ENCODE peak calls at places on chromosomes 16 and 17, in eight cellular contexts. W is fibroblast of pulmonary artery, A is endothelial cell, Z is ascending aorta, M is heart left ventricle, B is AG04449, D is tibial artery, L is right atrium auricular region. V is an unnamed sample.

GRCh38 chr16:4273858-4274291 is 1.1 kb upstream of the TFAP4 start:
- DNase-seq in W (peak), A (peak), Z (peak), M (peak), B (no peak), D (peak), L (peak), V (no peak)

GRCh38 chr17:72077326-72077960 is 43.4 kb upstream of the SOX9 start:
- DNase-seq in W (no peak), A (no peak), Z (no peak), M (no peak), B (no peak), D (no peak), L (peak), V (no peak)

GRCh38 chr17:75864448-75864871 is 9.3 kb upstream of the WBP2 start:
- DNase-seq in W (peak), A (no peak), Z (no peak), M (peak), B (no peak), D (peak), L (peak), V (no peak)

GRCh38 chr17:14745541-14745940 is 444.7 kb downstream of the HS3ST3B1 start:
- DNase-seq in W (peak), A (no peak), Z (no peak), M (no peak), B (no peak), D (no peak), L (no peak), V (no peak)

GRCh38 chr16:75559564-75560372 is 3.7 kb upstream of the TMEM231 start:
- DNase-seq in W (peak), A (no peak), Z (no peak), M (no peak), B (no peak), D (no peak), L (no peak), V (no peak)

GRCh38 chr17:65008877-65009276 is 47.7 kb downstream of the GNA13 start:
- DNase-seq in W (no peak), A (no peak), Z (no peak), M (no peak), B (no peak), D (no peak), L (no peak), V (no peak)

GRCh38 chr16:13077816-13078215 is 176.4 kb downstream of the SHISA9 start:
- DNase-seq in W (no peak), A (no peak), Z (no peak), M (no peak), B (no peak), D (no peak), L (no peak), V (no peak)

GRCh38 chr16:21598676-21599157 is 660 bp upstream of the METTL9 start:
- DNase-seq in W (no peak), A (peak), Z (no peak), M (no peak), B (no peak), D (no peak), L (no peak), V (no peak)

GRCh38 chr16:67833035-67833417 is 9.1 kb upstream of the THAP11 start:
- DNase-seq in W (peak), A (no peak), Z (no peak), M (no peak), B (no peak), D (no peak), L (no peak), V (no peak)

DNA sequence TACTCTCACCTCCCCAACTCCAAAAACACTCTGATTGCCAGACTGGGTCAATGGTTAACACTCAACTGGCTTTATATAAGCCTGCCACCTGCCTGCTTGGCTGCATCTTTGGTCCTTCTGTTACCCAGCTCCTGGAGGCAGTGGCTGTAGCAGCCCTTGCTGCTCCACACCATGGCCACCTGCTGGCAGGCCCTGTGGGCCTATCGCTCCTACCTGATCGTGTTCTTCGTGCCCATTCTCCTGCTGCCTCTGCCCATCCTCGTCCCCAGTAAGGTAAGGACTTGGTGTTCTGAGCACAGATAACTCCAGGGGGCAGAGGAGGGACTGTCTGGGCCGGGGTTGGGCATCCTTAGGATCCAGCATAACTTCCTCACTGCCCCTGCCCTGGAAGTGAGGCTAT is at the start of gene SLC13A2:
- DNase-seq in W (no peak), A (no peak), Z (peak), M (no peak), B (no peak), D (peak), L (no peak), V (no peak)
- TF ChIP-seq CTCF in W (no peak), A (no peak), Z (no peak), M (no peak), B (no peak), D (no peak), L (no peak), V (peak)

DNA sequence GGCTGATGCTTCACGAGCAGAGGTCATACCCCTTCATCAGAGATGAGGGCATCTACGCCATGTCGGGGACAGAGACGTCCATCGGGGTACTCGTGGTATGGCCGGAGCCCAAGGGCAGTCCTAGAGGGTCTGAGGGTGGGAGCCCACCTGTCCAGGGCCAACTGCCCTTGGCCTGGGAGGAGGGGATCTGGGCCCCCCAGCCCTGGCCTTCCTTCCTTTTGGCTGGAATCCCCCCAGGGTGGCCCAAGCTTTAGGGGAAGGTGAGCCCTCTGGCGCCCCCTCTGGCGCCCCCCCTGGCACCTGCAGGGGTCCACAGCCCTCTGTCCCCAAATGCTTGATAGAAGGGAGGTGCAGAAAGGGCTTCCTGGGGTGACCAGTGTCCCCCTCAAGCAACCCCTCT is 69.3 kb downstream of the SCNN1B start:
- DNase-seq in W (no peak), A (no peak), Z (no peak), M (no peak), B (no peak), D (no peak), L (no peak), V (no peak)
- TF ChIP-seq CTCF in W (no peak), A (no peak), Z (no peak), M (no peak), B (no peak), D (no peak), L (no peak), V (peak)

GRCh38 chr16:88507231-88507743 is 54.2 kb downstream of the ZFPM1 start:
- DNase-seq in W (no peak), A (no peak), Z (no peak), M (no peak), B (no peak), D (no peak), L (no peak), V (no peak)
- TF ChIP-seq CTCF in W (no peak), A (no peak), Z (no peak), M (no peak), B (no peak), D (no peak), L (no peak), V (no peak)

GRCh38 chr16:86567701-86568571 is 1.3 kb downstream of the FOXC2 start:
- DNase-seq in W (peak), A (peak), Z (peak), M (no peak), B (no peak), D (peak), L (no peak), V (no peak)
- TF ChIP-seq CTCF in W (no peak), A (no peak), Z (no peak), M (no peak), B (peak), D (peak), L (no peak), V (no peak)

DNA sequence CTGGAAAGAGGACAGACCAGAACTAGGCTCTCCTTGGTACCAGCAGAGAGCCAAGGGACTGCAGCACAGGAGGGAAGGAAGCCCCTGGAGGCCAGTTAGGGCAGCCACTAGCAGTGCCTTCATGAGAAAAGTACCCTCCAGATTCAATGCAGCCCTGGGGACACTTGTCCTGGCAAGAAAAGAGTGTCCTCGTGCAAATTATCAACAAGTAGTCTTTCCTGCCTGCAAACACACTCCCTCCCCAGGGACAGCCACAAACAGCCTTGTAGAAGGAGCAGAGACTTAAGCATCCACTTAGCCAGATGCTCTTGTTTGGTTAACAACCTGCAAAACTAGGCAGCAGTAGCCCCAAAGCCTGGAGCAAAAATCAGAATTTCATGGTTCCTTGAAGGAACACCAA is 24.3 kb downstream of the CENPV start:
- DNase-seq in W (peak), A (no peak), Z (no peak), M (no peak), B (no peak), D (peak), L (no peak), V (no peak)
- TF ChIP-seq CTCF in W (peak), A (no peak), Z (no peak), M (no peak), B (no peak), D (no peak), L (no peak), V (no peak)

DNA sequence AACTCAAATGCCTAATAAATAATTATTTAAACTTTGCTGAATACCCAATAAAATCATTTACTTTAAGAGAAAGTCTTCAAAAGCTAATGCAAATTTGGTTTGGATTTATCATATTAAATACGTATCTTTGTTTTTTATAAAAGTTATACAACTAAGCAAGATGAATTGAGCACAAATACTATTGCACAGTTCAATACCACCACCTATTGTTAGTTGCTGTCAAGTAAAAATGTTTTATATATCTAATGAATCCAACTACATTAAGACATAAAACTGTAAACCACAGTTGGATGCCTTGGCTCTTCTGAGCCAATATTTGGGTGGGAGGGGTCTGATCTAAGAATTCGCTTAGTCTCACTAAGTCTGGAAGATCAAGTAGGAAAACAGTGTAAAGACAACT is 7.7 kb downstream of the FBXL20 start:
- DNase-seq in W (peak), A (no peak), Z (no peak), M (no peak), B (no peak), D (no peak), L (no peak), V (no peak)
- TF ChIP-seq CTCF in W (no peak), A (no peak), Z (peak), M (no peak), B (no peak), D (peak), L (peak), V (no peak)

GRCh38 chr16:877242-878065 is 76.9 kb upstream of the GNG13 start:
- DNase-seq in W (no peak), A (no peak), Z (no peak), M (no peak), B (no peak), D (no peak), L (no peak), V (no peak)

GRCh38 chr16:878886-879285 is 78.4 kb upstream of the GNG13 start:
- DNase-seq in W (no peak), A (no peak), Z (no peak), M (no peak), B (no peak), D (no peak), L (no peak), V (no peak)

GRCh38 chr16:879461-879861 is 78.9 kb upstream of the GNG13 start:
- DNase-seq in W (no peak), A (no peak), Z (no peak), M (peak), B (no peak), D (no peak), L (no peak), V (no peak)

GRCh38 chr16:876523-877241 is 76.1 kb upstream of the GNG13 start:
- DNase-seq in W (no peak), A (no peak), Z (no peak), M (no peak), B (no peak), D (no peak), L (no peak), V (no peak)

DNA sequence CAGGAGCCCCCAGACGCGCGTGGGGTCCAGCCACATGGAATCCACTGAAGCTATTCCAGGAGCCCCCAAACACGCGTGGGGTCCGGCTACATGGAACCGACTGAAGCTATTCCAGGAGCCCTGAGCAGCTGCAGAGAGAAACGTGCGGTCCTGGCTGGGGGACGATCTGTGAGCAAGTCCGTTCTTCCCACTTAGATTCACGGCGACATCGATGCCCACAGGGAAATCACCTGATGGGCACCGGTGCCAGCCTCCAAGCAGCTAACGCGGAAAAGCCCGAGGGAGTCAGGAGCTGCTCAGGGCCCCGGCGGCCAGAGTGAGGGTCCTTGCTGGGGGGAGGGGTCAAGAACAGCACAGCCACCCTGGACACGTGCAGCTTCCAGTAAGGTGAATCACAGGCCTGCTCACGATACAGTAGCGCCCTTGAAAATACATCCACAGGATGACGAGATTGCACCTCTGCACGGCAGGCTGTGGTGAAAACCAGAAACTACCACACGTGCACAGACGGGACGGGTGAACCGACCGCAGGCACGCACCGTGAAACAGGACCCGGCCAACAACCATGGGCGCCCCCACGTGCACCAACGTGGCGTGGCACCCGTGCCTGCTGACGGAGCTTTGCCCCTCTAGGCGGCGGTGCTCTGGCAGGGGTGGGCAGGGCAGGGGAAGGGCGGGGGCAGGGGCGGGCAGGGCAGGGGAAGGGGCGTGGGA is 77.7 kb upstream of the GNG13 start:
- DNase-seq in W (no peak), A (peak), Z (no peak), M (peak), B (no peak), D (no peak), L (no peak), V (no peak)
- TF ChIP-seq CTCF in W (no peak), A (no peak), Z (no peak), M (no peak), B (peak), D (no peak), L (no peak), V (peak)

DNA sequence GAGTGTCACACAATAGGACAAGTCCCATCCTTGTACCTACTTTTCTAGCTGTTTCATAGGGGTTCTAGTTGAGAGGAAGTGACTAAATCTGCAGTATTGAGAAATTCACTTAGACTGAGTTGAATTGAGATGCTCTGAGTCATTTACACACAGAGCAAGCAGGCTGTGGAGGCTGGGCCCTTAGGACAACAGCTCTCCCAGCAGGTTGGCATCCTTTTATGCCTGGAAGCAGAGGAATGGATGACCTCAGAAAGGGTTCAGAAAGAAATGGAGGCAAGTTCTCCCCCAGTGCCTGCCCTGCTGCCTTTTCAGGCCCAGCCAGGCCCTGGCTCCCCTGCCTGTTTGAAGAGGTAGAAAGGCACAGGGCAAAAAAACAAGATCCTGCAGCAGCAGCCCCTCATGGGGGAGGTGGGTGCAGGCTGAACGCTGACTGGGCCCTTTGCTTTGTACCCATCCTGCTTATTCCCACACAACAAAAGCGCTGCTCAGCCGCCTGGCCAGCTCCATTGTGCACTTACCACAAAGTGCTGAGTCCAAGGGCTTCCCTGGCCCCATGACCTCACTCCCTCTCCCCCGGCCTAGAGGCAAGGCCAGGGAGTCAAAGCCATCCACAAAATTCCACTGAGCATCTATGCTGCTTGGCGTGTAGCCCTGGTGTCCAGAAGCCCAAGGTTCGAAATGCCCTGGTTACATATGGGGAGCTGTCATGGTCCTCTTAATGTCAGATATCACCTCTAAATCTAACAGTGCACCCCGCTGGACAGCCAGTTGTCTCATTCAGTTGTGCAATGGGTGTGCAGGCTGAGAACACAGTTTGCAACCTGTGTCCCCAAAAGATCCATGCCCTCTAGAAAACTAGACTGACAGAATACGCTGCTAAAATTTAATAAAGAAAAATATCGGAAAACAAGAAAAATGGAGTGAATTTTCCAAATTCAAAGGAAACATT is 5.4 kb upstream of the CRYBA1 start:
- DNase-seq in W (peak), A (no peak), Z (peak), M (peak), B (peak), D (peak), L (peak), V (no peak)
- TF ChIP-seq CTCF in W (no peak), A (no peak), Z (no peak), M (no peak), B (no peak), D (no peak), L (no peak), V (no peak)

DNA sequence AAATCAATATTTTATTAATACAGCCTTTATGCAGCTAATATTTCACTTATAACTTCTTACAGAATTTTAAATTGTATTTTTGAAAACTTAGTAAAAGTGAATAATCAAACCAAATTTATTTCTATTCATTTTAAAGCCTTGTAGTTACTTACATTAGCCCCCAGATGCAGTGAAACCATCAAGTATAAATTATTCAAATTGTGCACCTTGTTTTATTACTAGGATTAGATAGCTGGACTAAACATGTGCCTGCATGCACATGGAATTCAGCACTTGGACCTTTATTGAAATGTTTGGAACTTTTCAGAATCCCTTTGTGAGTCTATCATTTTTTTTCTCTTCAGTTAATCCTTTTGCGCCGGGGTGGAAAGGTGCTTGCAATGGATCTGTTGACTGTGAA is 4.7 kb downstream of the ZPBP2 start:
- DNase-seq in W (peak), A (no peak), Z (no peak), M (no peak), B (peak), D (no peak), L (no peak), V (no peak)
- TF ChIP-seq CTCF in W (peak), A (peak), Z (no peak), M (no peak), B (no peak), D (peak), L (no peak), V (no peak)

V was measured in progenitor cell of endocrine pancreas.